ENCODE peak calls at places on chromosome 18, in four cellular contexts. D is astrocyte; V is CD4-positive, alpha-beta T cell; Y is fibroblast of lung. B is an unnamed sample.

GRCh38 chr18:5962362-5962761 is 67.0 kb upstream of the TMEM200C start:
- DNase-seq in V (no peak), Y (peak), D (peak), B (no peak)

GRCh38 chr18:76997951-76998808 is 134.4 kb downstream of the MBP start:
- DNase-seq in D (no peak), V (no peak), Y (no peak), B (no peak)

GRCh38 chr18:70636991-70637390 is 348.1 kb downstream of the SOCS6 start:
- DNase-seq in Y (peak), D (peak), V (no peak), B (no peak)

GRCh38 chr18:76931171-76931570 is 108.8 kb downstream of the ZNF236 start:
- DNase-seq in V (no peak), D (no peak), Y (no peak), B (no peak)

GRCh38 chr18:67661555-67661954 is 145.0 kb upstream of the DSEL start:
- DNase-seq in D (no peak), V (no peak), Y (no peak), B (no peak)

GRCh38 chr18:9987355-9987754 is 73.5 kb downstream of the VAPA start:
- DNase-seq in D (peak), V (no peak), Y (peak), B (no peak)

GRCh38 chr18:48836806-48837615 is 113.8 kb downstream of the SMAD7 start:
- DNase-seq in D (no peak), V (peak), Y (no peak), B (no peak)

GRCh38 chr18:78856569-78857200 is 122.9 kb upstream of the SALL3 start:
- DNase-seq in D (no peak), Y (no peak), V (no peak), B (no peak)

GRCh38 chr18:35572644-35573043 is 8.9 kb upstream of the GALNT1 start:
- DNase-seq in Y (peak), D (no peak), V (no peak), B (no peak)

GRCh38 chr18:49020621-49021021 is 69.9 kb upstream of the SMAD7 start:
- DNase-seq in Y (peak), D (peak), V (no peak), B (no peak)

GRCh38 chr18:13612111-13612997 is 114.0 kb downstream of the FAM210A start:
- DNase-seq in D (no peak), Y (no peak), V (peak), B (no peak)

GRCh38 chr18:36662000-36662399 is 166.8 kb downstream of the TPGS2 start:
- DNase-seq in V (no peak), Y (no peak), D (no peak), B (peak)
- TF ChIP-seq CTCF in V (no peak), Y (peak), D (no peak), B (no peak)

GRCh38 chr18:58320907-58321561 is 277.0 kb downstream of the NEDD4L start:
- DNase-seq in D (no peak), V (no peak), Y (no peak), B (no peak)
- TF ChIP-seq CTCF in D (no peak), V (no peak), Y (no peak), B (no peak)

GRCh38 chr18:51135795-51136194 is 61.7 kb downstream of the MEX3C start:
- DNase-seq in Y (no peak), D (no peak), V (no peak), B (no peak)
- TF ChIP-seq CTCF in Y (no peak), D (peak), V (peak), B (peak)

DNA sequence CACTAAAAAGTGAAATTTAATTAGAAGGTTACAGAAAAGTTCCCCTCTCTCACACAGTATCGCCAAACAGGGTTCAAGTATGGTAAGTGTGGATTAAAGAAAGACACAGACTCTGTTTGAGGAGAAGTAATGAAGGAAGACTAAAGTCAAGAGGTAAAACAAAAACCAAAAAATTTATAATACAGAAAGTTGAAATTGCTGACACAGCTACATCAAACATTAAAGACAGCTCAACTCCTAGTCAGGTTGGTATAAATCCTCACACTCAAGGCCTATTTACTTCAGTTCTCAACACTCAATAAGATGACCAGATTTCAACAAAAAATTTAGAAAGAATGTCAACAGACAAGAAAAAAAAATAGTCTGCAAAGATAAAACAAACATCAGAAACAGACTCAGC is 300.5 kb upstream of the LINC00305 start:
- DNase-seq in D (no peak), Y (no peak), V (no peak), B (no peak)
- TF ChIP-seq CTCF in D (no peak), Y (no peak), V (no peak), B (no peak)

DNA sequence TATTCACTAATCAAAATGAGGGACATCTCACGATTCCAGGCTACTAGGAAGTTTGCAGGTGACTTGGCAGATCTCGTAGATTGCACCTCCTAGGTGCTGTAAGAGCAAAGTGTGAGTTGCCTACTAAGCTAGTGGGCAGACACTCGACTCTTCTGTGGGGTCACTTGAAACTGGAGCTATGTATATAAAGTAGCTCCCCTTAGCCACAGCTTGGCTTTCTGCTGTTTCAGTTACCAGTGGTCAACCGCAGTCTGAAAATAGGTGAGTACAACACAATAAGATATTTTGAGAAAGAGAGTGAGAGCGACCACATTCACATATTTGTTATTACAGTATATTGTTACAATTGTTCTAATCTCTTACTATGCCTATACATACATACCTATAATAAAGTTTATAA is 23.3 kb downstream of the CTAGE1 start:
- DNase-seq in D (no peak), Y (no peak), V (no peak), B (no peak)
- TF ChIP-seq CTCF in D (no peak), Y (no peak), V (no peak), B (no peak)

GRCh38 chr18:54224379-54225014 is at the start of gene MBD2:
- DNase-seq in Y (peak), D (peak), V (peak), B (peak)
- TF ChIP-seq CTCF in Y (no peak), D (no peak), V (no peak), B (no peak)

DNA sequence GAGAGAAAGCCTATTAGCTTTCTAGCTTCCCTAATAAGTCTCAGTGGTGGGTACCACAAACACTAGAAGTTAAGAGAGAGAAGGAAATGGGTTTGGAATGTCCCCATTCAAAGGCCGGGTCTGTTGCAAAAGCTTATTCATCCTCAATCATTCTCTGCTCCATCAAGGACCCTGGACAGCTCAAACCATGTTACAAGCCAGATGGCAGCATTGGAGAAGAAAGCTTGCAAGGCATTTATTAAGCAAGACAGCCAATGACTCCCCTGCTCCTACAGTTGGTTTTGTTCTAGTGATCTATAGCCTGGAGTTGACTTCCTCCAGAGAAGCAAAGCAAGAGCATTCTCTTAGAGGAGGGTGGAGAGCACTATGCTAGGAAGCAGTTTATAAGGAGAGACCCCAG is 86.9 kb upstream of the LMAN1 start:
- DNase-seq in D (peak), V (no peak), Y (peak), B (peak)
- TF ChIP-seq CTCF in D (no peak), V (no peak), Y (no peak), B (no peak)